ENCODE peak calls at places on chromosomes 16 and 17, in nine cellular contexts. X, L, Z, F, M, U, J, N and O are unnamed samples. For H3K9me3, the result is how much of the 10 kb centered on the place peaks cover.

GRCh38 chr16:8818499-8819270 is 21.0 kb downstream of the PMM2 start:
- DNase-seq in F (no peak), X (no peak), N (no peak), Z (no peak), U (no peak), J (no peak), M (no peak), L (no peak), O (no peak)

GRCh38 chr16:84013787-84014569 is 28.6 kb downstream of the SLC38A8 start:
- DNase-seq in Z (peak), M (peak), U (peak), N (peak), L (peak), J (peak), F (peak), X (peak), O (no peak)

GRCh38 chr17:83076930-83077329 is 2.5 kb upstream of the METRNL start:
- DNase-seq in U (no peak), J (no peak), L (no peak), Z (no peak), M (no peak), X (no peak), F (no peak), N (peak), O (no peak)

GRCh38 chr17:72176516-72176851 is 55.7 kb downstream of the SOX9 start:
- DNase-seq in N (no peak), M (no peak), J (peak), F (no peak), X (no peak), L (no peak), U (no peak), Z (no peak), O (no peak)

GRCh38 chr16:72149676-72150464 is 22.1 kb downstream of the PMFBP1 start:
- DNase-seq in X (no peak), J (no peak), L (no peak), Z (peak), M (no peak), N (no peak), F (no peak), U (no peak), O (no peak)

GRCh38 chr16:88977028-88977844 is at the start of gene CBFA2T3:
- DNase-seq in N (peak), Z (no peak), U (peak), F (peak), X (no peak), J (peak), M (peak), L (peak), O (peak)

GRCh38 chr16:88617268-88618031 is 20.9 kb upstream of the IL17C start:
- DNase-seq in U (no peak), J (peak), Z (no peak), N (no peak), X (peak), F (no peak), L (no peak), M (no peak), O (no peak)

GRCh38 chr17:76398523-76399174 is 14.2 kb downstream of the SPHK1 start:
- DNase-seq in L (no peak), X (no peak), N (peak), M (no peak), Z (no peak), J (no peak), F (no peak), U (no peak), O (no peak)

GRCh38 chr16:85334718-85335583 is 222.7 kb upstream of the CIBAR2 start:
- DNase-seq in M (no peak), J (peak), Z (peak), U (no peak), F (peak), L (peak), X (peak), N (peak), O (no peak)

GRCh38 chr17:69228576-69228975 is at the start of gene ABCA10:
- DNase-seq in L (no peak), N (no peak), Z (no peak), X (no peak), M (no peak), F (no peak), J (no peak), U (no peak), O (no peak)

GRCh38 chr17:10799407-10799806 is 4.5 kb downstream of the TMEM238L start:
- DNase-seq in X (no peak), J (no peak), F (no peak), Z (no peak), M (no peak), U (no peak), L (no peak), N (no peak), O (no peak)

GRCh38 chr17:76535788-76536510 is 1.6 kb downstream of the CYGB start:
- DNase-seq in F (peak), Z (no peak), M (no peak), J (no peak), U (no peak), L (no peak), N (no peak), X (no peak), O (no peak)

GRCh38 chr17:41678907-41679739 is 9.6 kb upstream of the EIF1 start:
- DNase-seq in N (peak), X (no peak), F (peak), J (no peak), Z (no peak), M (no peak), L (no peak), U (no peak), O (no peak)

GRCh38 chr16:4378202-4378666 is 6.6 kb downstream of the VASN start:
- DNase-seq in N (no peak), M (no peak), U (no peak), Z (no peak), F (no peak), J (no peak), X (no peak), L (no peak), O (peak)

GRCh38 chr16:48812856-48813255 is 202.9 kb upstream of the N4BP1 start:
- DNase-seq in F (no peak), U (no peak), X (no peak), J (no peak), N (no peak), L (no peak), M (no peak), Z (no peak), O (no peak)

GRCh38 chr17:39738568-39738901 is 797 bp downstream of the GRB7 start:
- DNase-seq in M (no peak), J (peak), Z (peak), F (peak), U (no peak), L (peak), N (peak), X (peak), O (no peak)

GRCh38 chr16:3822366-3823045 is 58.0 kb downstream of the CREBBP start:
- DNase-seq in L (no peak), U (no peak), J (no peak), N (no peak), M (no peak), X (no peak), Z (no peak), F (no peak), O (no peak)

GRCh38 chr16:30652005-30652296 is 1.2 kb downstream of the PRR14 start:
- DNase-seq in M (no peak), X (no peak), J (no peak), F (no peak), L (no peak), N (no peak), U (no peak), Z (no peak), O (no peak)
- H3K27ac ChIP-seq in M (no peak), X (peak), J (peak), F (peak), L (peak), N (no peak), U (peak), Z (no peak), O (peak)

DNA sequence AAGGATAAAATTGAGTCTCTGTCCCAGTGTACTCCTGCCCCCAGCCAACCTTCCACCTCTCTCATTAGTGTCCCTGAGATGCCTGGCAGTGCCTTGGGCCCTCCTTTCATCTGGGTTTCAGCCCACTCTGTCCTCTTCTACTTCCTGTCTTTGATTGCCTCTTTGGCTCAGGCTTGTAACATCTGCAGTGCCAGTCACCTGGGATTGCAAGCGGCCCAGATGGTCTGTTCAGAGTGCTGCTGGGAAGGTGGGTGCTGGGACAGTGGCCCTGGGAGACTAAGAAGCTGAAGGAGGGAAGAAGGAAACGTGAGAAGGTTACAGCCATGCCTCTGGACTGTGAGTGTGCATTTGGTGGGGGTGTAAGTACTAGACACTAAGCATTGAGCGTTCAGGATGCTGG is 2177.4 kb downstream of the TP53TG3F start:
- DNase-seq in J (no peak), L (no peak), Z (no peak), F (no peak), X (no peak), U (no peak), N (no peak), M (no peak), O (no peak)
- H3K9me3 ChIP-seq in J (under half), L (under half), Z (under half), F (under half), X (under half), U (under half), N (under half), M (under half), O (under half)

GRCh38 chr17:77770331-77771105 is 188.0 kb upstream of the TNRC6C start:
- DNase-seq in J (no peak), U (no peak), N (no peak), X (no peak), F (peak), M (no peak), Z (no peak), L (no peak), O (no peak)

GRCh38 chr17:77771145-77771544 is 187.4 kb upstream of the TNRC6C start:
- DNase-seq in L (no peak), Z (no peak), M (no peak), J (no peak), X (no peak), N (no peak), U (no peak), F (no peak), O (no peak)

GRCh38 chr17:77769215-77769614 is 189.3 kb upstream of the TNRC6C start:
- DNase-seq in J (no peak), M (no peak), F (peak), Z (no peak), U (peak), N (no peak), L (no peak), X (no peak), O (no peak)

GRCh38 chr17:77768475-77768874 is 190.0 kb upstream of the TNRC6C start:
- DNase-seq in M (no peak), J (no peak), U (no peak), L (no peak), Z (no peak), F (peak), X (peak), N (no peak), O (no peak)

DNA sequence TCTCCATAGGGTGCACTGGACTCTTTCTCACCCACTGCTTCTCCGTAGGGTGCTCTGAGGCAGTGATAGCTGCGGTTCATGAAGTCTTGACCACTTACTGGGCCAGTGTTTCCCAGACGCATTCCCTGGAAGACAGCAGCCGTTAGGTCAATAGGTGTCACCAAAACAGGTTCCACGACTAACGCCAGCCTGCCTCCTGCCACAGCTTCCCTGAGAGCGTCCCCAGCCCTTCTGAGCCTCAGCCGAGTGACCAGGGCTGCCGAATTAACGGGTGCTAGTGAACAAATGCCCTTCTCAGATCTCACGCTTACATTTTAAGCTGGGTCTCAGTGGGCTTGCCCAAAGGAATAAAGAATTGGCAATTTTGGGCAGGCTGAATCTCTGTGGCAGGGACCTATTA is 188.7 kb upstream of the TNRC6C start:
- DNase-seq in J (no peak), F (peak), N (no peak), Z (no peak), M (no peak), U (no peak), L (no peak), X (no peak), O (no peak)
- H3K27ac ChIP-seq in J (no peak), F (no peak), N (no peak), Z (no peak), M (no peak), U (no peak), L (no peak), X (no peak), O (no peak)

DNA sequence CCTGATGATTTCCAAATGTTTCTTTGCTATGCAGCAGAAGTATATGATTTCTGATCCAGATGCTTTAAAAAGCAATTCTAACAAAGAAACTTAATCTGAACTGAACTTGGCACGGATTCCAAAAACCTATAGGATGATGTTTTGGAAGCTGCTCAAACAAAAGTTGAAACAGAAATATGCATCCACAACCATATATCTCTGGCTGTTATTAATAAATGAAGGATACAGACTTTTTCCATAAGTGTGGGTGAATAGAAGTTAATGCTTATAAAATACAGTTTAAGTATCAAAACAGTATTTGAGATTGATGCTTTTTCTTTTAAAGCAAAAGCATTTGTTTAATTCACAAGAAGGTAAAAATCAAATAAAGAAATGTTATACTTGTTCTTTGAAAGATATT is 27.9 kb upstream of the NACA2 start:
- DNase-seq in M (no peak), J (no peak), L (no peak), U (no peak), F (no peak), N (no peak), X (no peak), Z (no peak), O (no peak)
- H3K9me3 ChIP-seq in M (under half), J (under half), L (under half), U (under half), F (under half), N (under half), X (under half), Z (under half), O (under half)

GRCh38 chr17:44862278-44862914 is 14.7 kb downstream of the HIGD1B start:
- DNase-seq in U (no peak), M (no peak), Z (no peak), J (no peak), N (no peak), X (no peak), F (no peak), L (no peak), O (no peak)
- H3K27ac ChIP-seq in U (no peak), M (no peak), Z (no peak), J (no peak), N (no peak), X (no peak), F (no peak), L (no peak), O (no peak)

GRCh38 chr16:82841108-82841507 is 214.3 kb downstream of the CDH13 start:
- DNase-seq in M (no peak), U (no peak), L (no peak), J (no peak), Z (no peak), X (no peak), N (no peak), F (no peak), O (no peak)
- H3K9me3 ChIP-seq in M (under half), U (under half), L (under half), J (under half), Z (under half), X (under half), N (under half), F (under half), O (under half)

GRCh38 chr17:37083461-37083860 is 134.7 kb downstream of the AATF start:
- DNase-seq in L (no peak), Z (no peak), N (no peak), X (no peak), J (no peak), F (no peak), U (no peak), M (no peak), O (no peak)
- H3K27ac ChIP-seq in L (no peak), Z (no peak), N (no peak), X (no peak), J (no peak), F (no peak), U (no peak), M (no peak), O (no peak)

GRCh38 chr17:36048061-36048460 is 16.0 kb upstream of the CCL18 start:
- DNase-seq in F (no peak), N (no peak), M (no peak), U (no peak), Z (no peak), J (no peak), X (no peak), L (no peak), O (no peak)
- H3K9me3 ChIP-seq in F (under half), N (under half), M (under half), U (under half), Z (under half), J (under half), X (under half), L (under half), O (under half)

GRCh38 chr17:43658890-43659289 is 2.8 kb downstream of the MEOX1 start:
- DNase-seq in F (no peak), M (no peak), L (no peak), X (no peak), U (no peak), J (no peak), Z (no peak), N (no peak), O (no peak)
- H3K27ac ChIP-seq in F (no peak), M (no peak), L (no peak), X (no peak), U (no peak), J (no peak), Z (no peak), N (no peak), O (peak)